ENCODE peak calls at places on chromosomes 11 and 22, in four cellular contexts. X is fibroblast of lung, W is upper lobe of right lung, G is transverse colon. R is an unnamed sample.

GRCh38 chr11:12155696-12156095 is 45.3 kb downstream of the MICAL2 start:
- DNase-seq in W (no peak), X (no peak), G (no peak), R (no peak)

GRCh38 chr11:67299471-67300191 is 3.7 kb upstream of the SSH3 start:
- DNase-seq in X (no peak), G (no peak), W (peak; percentile 54), R (peak; percentile 62)

GRCh38 chr11:67564230-67564629 is 19.4 kb upstream of the GSTP1 start:
- DNase-seq in W (no peak), X (no peak), G (no peak), R (no peak)

GRCh38 chr11:65489061-65489705 is 9.7 kb upstream of the MALAT1 start:
- DNase-seq in X (peak; percentile 42), G (peak; percentile 60), W (peak; percentile 64), R (peak; percentile 89)

GRCh38 chr11:101346591-101346990 is 217.0 kb upstream of the PGR start:
- DNase-seq in G (no peak), X (peak; percentile 47), W (no peak), R (no peak)

GRCh38 chr11:108875134-108875533 is 210.3 kb downstream of the DDX10 start:
- DNase-seq in W (no peak), X (no peak), G (no peak), R (no peak)

GRCh38 chr22:30802202-30803166 is 107.8 kb downstream of the OSBP2 start:
- DNase-seq in X (peak; percentile 90), G (peak; percentile 86), W (peak; percentile 93), R (peak; percentile 80)

GRCh38 chr11:86335131-86335768 is 33.2 kb downstream of the HIKESHI start:
- DNase-seq in W (no peak), G (no peak), X (no peak), R (no peak)

GRCh38 chr22:45334068-45334467 is 24.3 kb downstream of the FAM118A start:
- DNase-seq in G (no peak), W (no peak), X (no peak), R (no peak)
- H3K4me1 ChIP-seq in G (peaks cover 8% of the 10 kb centered on the region), W (peaks cover 6% of the 10 kb centered on the region), X (no peaks in the 10 kb centered on the region), R (peaks cover 28% of the 10 kb centered on the region)

DNA sequence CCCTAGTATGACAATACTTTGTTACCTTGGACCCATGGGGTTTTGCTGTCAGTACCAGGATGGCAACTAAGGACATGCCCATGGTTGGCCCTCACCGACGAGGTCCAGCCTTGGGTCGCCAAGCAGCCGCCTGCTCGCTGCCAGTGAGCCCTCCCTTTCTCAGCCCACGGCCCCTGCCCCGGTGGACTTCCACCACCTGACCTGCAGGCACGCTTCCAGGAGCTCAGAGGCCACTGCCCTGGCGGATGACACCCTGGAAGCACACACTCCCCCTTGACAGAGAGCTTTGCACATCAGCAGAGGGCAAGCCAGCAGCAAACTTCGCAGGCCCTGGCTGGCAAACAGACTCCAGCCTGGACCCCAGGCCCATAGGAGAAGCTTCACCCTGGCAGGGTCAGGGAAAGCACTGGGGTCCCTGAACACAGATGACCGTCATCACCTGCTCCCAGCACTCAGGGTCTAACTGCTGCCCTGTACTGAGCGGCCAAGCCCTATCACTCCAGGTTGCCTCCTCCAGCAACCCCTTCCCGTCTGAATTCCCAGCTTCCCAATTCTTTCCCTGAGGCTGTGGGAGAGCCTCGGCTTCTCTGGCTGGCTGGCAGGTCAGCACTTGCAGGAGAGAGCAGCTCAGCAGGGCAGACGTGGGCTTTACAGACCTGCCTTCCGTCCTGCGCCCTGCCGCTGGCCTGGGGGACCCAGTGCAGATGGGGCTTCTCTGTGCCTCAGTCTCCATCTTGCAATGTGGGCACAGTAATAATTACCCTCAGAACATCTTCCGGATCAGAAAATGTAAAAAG is 2.7 kb upstream of the PPARA start:
- DNase-seq in G (no peak), X (no peak), W (peak; percentile 64), R (peak; percentile 71)
- H3K27ac ChIP-seq in G (no peak overlapping the region), X (no peak overlapping the region), W (no peak overlapping the region), R (peak overlapping the region; percentile 91)

DNA sequence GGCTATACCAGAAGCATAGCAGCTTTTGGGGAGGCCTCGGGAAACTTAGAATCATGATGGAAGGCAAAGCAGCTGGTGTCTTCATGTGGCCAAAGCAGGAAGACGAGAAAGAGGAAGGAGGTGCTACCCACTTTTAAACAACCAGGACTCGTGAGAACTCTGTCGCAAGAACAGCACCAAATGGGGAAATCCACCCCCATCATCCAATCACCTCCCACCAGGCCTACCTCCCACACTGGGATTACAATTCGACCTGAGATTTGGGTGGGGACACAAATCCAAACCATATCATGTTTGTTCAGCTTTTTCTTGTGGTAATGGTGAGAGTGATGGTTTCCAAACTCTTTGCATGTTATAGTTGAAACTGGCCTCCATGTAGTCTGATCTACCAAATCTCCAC is 32.5 kb upstream of the OR10D3 start:
- DNase-seq in X (no peak), W (no peak), G (no peak), R (no peak)
- H3K4me3 ChIP-seq in X (no peak overlapping the region), W (no peak overlapping the region), G (no peak overlapping the region), R (no peak overlapping the region)

DNA sequence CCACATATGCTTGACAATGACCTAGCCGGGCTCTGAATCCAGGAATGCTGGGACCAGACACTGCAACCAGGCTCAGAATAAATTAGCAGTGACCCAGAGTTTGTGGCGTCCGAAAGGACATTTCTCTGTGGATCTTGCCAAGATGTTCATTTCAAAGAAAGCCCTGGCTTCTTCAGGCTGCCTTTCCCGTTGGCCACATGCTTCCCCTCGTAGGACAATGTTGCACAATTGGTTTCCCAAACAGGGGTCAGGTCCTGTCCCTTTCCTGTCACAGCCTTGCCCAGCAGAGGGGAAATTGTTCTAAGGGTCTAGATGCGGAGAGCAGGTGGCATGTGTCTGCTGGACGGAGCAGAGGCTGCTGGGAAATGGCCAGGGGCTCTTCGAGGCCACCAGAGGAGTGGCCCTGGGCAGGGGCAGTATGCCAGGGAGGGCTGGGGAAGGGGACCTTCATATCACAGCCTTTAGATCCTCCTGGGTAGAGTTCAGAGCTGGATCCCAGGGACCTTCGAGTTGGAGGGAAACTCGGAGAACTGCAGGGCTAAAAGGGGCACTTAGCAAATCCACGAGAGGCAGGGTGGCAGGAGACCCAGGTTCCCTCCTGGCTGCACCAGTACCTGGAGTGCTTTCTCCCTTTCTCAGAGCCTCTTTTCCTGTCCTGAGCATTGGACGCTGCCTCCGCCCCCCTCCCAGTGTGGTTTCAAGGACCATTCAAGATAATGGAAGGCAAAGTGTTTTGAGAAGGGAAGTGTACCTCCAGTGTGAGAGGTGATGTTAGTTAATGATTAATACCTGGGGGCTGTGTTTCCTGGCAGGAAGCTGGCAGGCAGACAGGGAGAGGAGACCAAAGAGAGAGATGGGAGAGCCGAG is 42.3 kb downstream of the C11orf96 start:
- DNase-seq in G (no peak), W (peak; percentile 86), X (no peak), R (no peak)
- H3K4me1 ChIP-seq in G (peaks cover 7% of the 10 kb centered on the region), W (peaks cover 59% of the 10 kb centered on the region), X (peaks cover 24% of the 10 kb centered on the region), R (no peaks in the 10 kb centered on the region)

DNA sequence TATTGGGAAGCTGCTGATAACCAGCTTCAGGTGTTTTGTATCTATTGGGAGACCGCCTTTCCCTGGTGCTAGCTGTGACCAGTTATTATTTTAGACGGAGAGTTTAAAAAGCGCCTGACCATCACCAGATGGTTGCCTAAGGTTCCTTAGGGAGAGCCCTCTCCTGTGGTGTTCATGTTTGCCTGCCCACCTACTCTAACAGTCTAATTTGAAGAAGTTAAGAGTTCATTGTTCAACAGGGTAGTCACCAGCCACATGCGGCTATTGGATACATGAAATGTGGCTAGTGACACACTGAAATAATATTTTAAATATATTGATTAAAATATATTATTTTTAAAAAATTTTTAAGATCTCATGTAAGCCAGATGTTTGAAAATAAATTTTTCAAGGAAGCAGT is 71.3 kb upstream of the SLN start:
- DNase-seq in W (no peak), X (no peak), G (no peak), R (no peak)
- H3K27ac ChIP-seq in W (no peak overlapping the region), X (no peak overlapping the region), G (no peak overlapping the region), R (no peak overlapping the region)

R was measured in sigmoid colon.